ENCODE peak calls at places on chromosome 11, in seven cellular contexts. L is SK-N-SH, S is HCT116, A is K562, F is HepG2, V is H1, Y is GM12878. J is an unnamed sample.

GRCh38 chr11:94175545-94175944 is 46.9 kb downstream of the PANX1 start:
- DNase-seq in L (no peak), S (no peak), A (no peak), F (no peak), V (no peak), Y (no peak), J (no peak)

GRCh38 chr11:13278620-13279486 is 1.3 kb downstream of the BMAL1 start:
- DNase-seq in L (peak; percentile 59), S (no peak), A (no peak), F (no peak), V (no peak), Y (no peak), J (peak; percentile 34)

GRCh38 chr11:279966-280761 is 2.0 kb downstream of the NLRP6 start:
- DNase-seq in L (peak; percentile 48), S (no peak), A (no peak), F (no peak), V (no peak), Y (no peak), J (peak; percentile 59)

GRCh38 chr11:112902411-112903011 is 58.7 kb upstream of the NCAM1 start:
- DNase-seq in L (no peak), S (no peak), A (no peak), F (no peak), V (no peak), Y (no peak), J (no peak)

GRCh38 chr11:80524330-80524729 is 1083.5 kb upstream of the TENM4 start:
- DNase-seq in L (no peak), S (no peak), A (no peak), F (no peak), V (no peak), Y (no peak), J (no peak)

GRCh38 chr11:72242141-72242540 is 1.8 kb downstream of the PHOX2A start:
- DNase-seq in L (no peak), S (no peak), A (no peak), F (no peak), V (no peak), Y (no peak), J (no peak)

GRCh38 chr11:14904745-14905103 is 12.7 kb upstream of the CYP2R1 start:
- DNase-seq in L (no peak), S (no peak), A (peak; percentile 10), F (no peak), V (no peak), Y (no peak), J (no peak)

GRCh38 chr11:113991718-113992458 is 17.0 kb downstream of the HTR3A start:
- DNase-seq in L (peak; percentile 73), S (no peak), A (no peak), F (no peak), V (no peak), Y (no peak), J (no peak)

GRCh38 chr11:118170892-118171273 is 5.6 kb downstream of the SCN2B start:
- DNase-seq in L (no peak), S (no peak), A (no peak), F (no peak), V (no peak), Y (no peak), J (no peak)

GRCh38 chr11:111870522-111870886 is 877 bp downstream of the ALG9 start:
- DNase-seq in L (no peak), S (no peak), A (no peak), F (no peak), V (no peak), Y (peak; percentile 17), J (no peak)

GRCh38 chr11:76769645-76770586 is 13.2 kb upstream of the TSKU start:
- DNase-seq in L (no peak), S (no peak), A (no peak), F (peak; percentile 81), V (no peak), Y (no peak), J (peak; percentile 72)

GRCh38 chr11:69696749-69697488 is 6.9 kb downstream of the FGF19 start:
- DNase-seq in L (no peak), S (no peak), A (no peak), F (no peak), V (no peak), Y (no peak), J (peak; percentile 75)

GRCh38 chr11:28621648-28622215 is 513.5 kb downstream of the METTL15 start:
- DNase-seq in L (no peak), S (no peak), A (no peak), F (no peak), V (no peak), Y (no peak), J (peak; percentile 41)
- TF ChIP-seq JUND in L (no peak), S (no peak), A (no peak), F (no peak), V (no peak), Y (no peak), J (no peak)

GRCh38 chr11:26948881-26949280 is 45.0 kb upstream of the FIBIN start:
- DNase-seq in L (no peak), S (no peak), A (no peak), F (no peak), V (no peak), Y (no peak), J (no peak)

GRCh38 chr11:26949846-26950245 is 44.1 kb upstream of the FIBIN start:
- DNase-seq in L (no peak), S (no peak), A (no peak), F (no peak), V (no peak), Y (no peak), J (no peak)

GRCh38 chr11:26951849-26952515 is 41.9 kb upstream of the FIBIN start:
- DNase-seq in L (peak; percentile 45), S (no peak), A (no peak), F (no peak), V (no peak), Y (no peak), J (no peak)

GRCh38 chr11:26947904-26948639 is 45.8 kb upstream of the FIBIN start:
- DNase-seq in L (no peak), S (no peak), A (no peak), F (no peak), V (no peak), Y (no peak), J (no peak)

DNA sequence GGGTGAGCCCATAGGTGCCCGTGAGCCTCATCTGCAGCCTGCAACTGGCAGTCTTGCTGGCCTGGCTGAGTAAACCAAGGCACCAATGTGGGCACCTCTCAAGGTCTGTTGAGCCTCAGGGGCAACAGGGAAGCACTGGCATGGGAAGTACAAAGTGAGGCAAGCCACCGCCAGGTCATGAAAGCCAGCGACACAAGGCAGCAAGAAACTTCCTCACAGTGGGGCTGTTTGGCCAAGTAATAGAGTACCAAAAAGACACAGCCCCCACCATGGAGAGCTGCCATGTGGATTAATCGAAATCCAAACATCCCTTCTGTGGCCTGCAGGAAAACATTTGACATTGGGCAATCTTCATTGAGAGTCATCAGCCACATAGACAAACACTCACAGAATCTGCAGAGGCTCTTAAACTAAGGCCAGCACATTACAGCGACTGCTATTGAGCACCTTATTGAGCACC is 43.6 kb upstream of the FIBIN start:
- DNase-seq in L (no peak), S (no peak), A (no peak), F (no peak), V (no peak), Y (no peak), J (peak; percentile 24)
- TF ChIP-seq JUND in L (no peak), S (no peak), A (no peak), F (no peak), V (no peak), Y (no peak), J (no peak)

GRCh38 chr11:77778118-77778517 is 42.4 kb downstream of the RSF1 start:
- DNase-seq in L (no peak), S (no peak), A (no peak), F (no peak), V (no peak), Y (no peak), J (no peak)
- TF ChIP-seq JUND in L (no peak), S (no peak), A (no peak), F (no peak), V (no peak), Y (no peak), J (no peak)

GRCh38 chr11:33928564-33928963 is 36.7 kb upstream of the LMO2 start:
- DNase-seq in L (no peak), S (no peak), A (no peak), F (no peak), V (no peak), Y (no peak), J (no peak)

GRCh38 chr11:33933607-33934006 is 41.7 kb upstream of the LMO2 start:
- DNase-seq in L (no peak), S (no peak), A (no peak), F (no peak), V (no peak), Y (no peak), J (no peak)

GRCh38 chr11:33932721-33933120 is 40.8 kb upstream of the LMO2 start:
- DNase-seq in L (no peak), S (no peak), A (peak; percentile 35), F (no peak), V (no peak), Y (no peak), J (no peak)

GRCh38 chr11:33931032-33931431 is 39.2 kb upstream of the LMO2 start:
- DNase-seq in L (no peak), S (no peak), A (no peak), F (no peak), V (no peak), Y (no peak), J (no peak)

GRCh38 chr11:33930317-33931021 is 38.6 kb upstream of the LMO2 start:
- DNase-seq in L (no peak), S (no peak), A (no peak), F (no peak), V (no peak), Y (no peak), J (no peak)
- TF ChIP-seq JUND in L (no peak), S (no peak), A (no peak), F (no peak), V (no peak), Y (no peak), J (no peak)

GRCh38 chr11:78149646-78150045 is 10.2 kb upstream of the ALG8 start:
- DNase-seq in L (no peak), S (no peak), A (no peak), F (no peak), V (no peak), Y (no peak), J (no peak)
- TF ChIP-seq JUND in L (no peak), S (no peak), A (no peak), F (no peak), V (no peak), Y (no peak), J (no peak)

GRCh38 chr11:67278135-67278938 is 10.8 kb upstream of the ANKRD13D start:
- DNase-seq in L (no peak), S (no peak), A (no peak), F (no peak), V (no peak), Y (no peak), J (no peak)

GRCh38 chr11:67280341-67280790 is 8.7 kb upstream of the ANKRD13D start:
- DNase-seq in L (no peak), S (no peak), A (no peak), F (no peak), V (no peak), Y (no peak), J (no peak)

GRCh38 chr11:67278939-67279588 is 10.0 kb upstream of the ANKRD13D start:
- DNase-seq in L (no peak), S (no peak), A (no peak), F (no peak), V (no peak), Y (no peak), J (no peak)

GRCh38 chr11:67280791-67281551 is 8.1 kb upstream of the ANKRD13D start:
- DNase-seq in L (no peak), S (no peak), A (no peak), F (no peak), V (no peak), Y (no peak), J (no peak)

GRCh38 chr11:67279589-67280340 is 9.3 kb upstream of the ANKRD13D start:
- DNase-seq in L (no peak), S (no peak), A (no peak), F (no peak), V (no peak), Y (no peak), J (no peak)
- TF ChIP-seq JUND in L (no peak), S (no peak), A (no peak), F (no peak), V (no peak), Y (no peak), J (no peak)